ENCODE peak calls at places on chromosomes 6 and 20, in ten cellular contexts. X is cardiac fibroblast, K is A549, T is GM23338, Q is breast epithelium, G is Peyer's patch, O is Karpas-422, F is IMR-90, R is trophoblast cell, U is aorta. C is an unnamed sample.

GRCh38 chr20:34512266-34512954 is 3.8 kb upstream of the DYNLRB1 start:
- DNase-seq in X (peak), K (no peak), T (no peak), Q (no peak), G (no peak), O (no peak), F (peak), R (no peak), U (no peak), C (peak)

GRCh38 chr6:7630792-7631191 is 40.8 kb downstream of the SNRNP48 start:
- DNase-seq in X (no peak), K (no peak), T (peak), Q (no peak), G (no peak), O (no peak), F (no peak), R (no peak), U (no peak), C (no peak)

GRCh38 chr6:134830945-134831344 is 119.0 kb downstream of the ALDH8A1 start:
- DNase-seq in X (no peak), K (no peak), T (no peak), Q (no peak), G (no peak), O (no peak), F (no peak), R (no peak), U (no peak), C (no peak)

GRCh38 chr6:122399055-122399347 is 451 bp upstream of the HSF2 start:
- DNase-seq in X (no peak), K (no peak), T (no peak), Q (no peak), G (no peak), O (no peak), F (no peak), R (no peak), U (no peak), C (no peak)

GRCh38 chr6:47674673-47675072 is 23.7 kb upstream of the ADGRF4 start:
- DNase-seq in X (no peak), K (no peak), T (no peak), Q (no peak), G (no peak), O (no peak), F (no peak), R (peak), U (no peak), C (no peak)

GRCh38 chr6:34788111-34788510 is 3.8 kb upstream of the BLTP3A start:
- DNase-seq in X (no peak), K (no peak), T (no peak), Q (no peak), G (no peak), O (no peak), F (no peak), R (no peak), U (no peak), C (no peak)

GRCh38 chr6:166971271-166971670 is 14.9 kb upstream of the RNASET2 start:
- DNase-seq in X (no peak), K (no peak), T (no peak), Q (no peak), G (no peak), O (no peak), F (no peak), R (no peak), U (no peak), C (no peak)

GRCh38 chr6:150685860-150686259 is 86.2 kb downstream of the PLEKHG1 start:
- DNase-seq in X (peak), K (peak), T (peak), Q (no peak), G (peak), O (peak), F (peak), R (peak), U (no peak), C (no peak)

GRCh38 chr6:18668994-18669393 is 281.8 kb downstream of the RNF144B start:
- DNase-seq in X (no peak), K (no peak), T (no peak), Q (no peak), G (no peak), O (no peak), F (no peak), R (no peak), U (no peak), C (no peak)

GRCh38 chr20:34516874-34517542 is 786 bp downstream of the DYNLRB1 start:
- DNase-seq in X (peak), K (no peak), T (peak), Q (no peak), G (peak), O (peak), F (no peak), R (peak), U (no peak), C (no peak)

GRCh38 chr6:6900566-6901204 is 207.1 kb upstream of the RREB1 start:
- DNase-seq in X (no peak), K (no peak), T (no peak), Q (no peak), G (peak), O (no peak), F (no peak), R (no peak), U (no peak), C (no peak)

GRCh38 chr6:134162932-134163331 is 110.5 kb upstream of the SLC2A12 start:
- DNase-seq in X (no peak), K (peak), T (no peak), Q (no peak), G (peak), O (no peak), F (no peak), R (no peak), U (no peak), C (no peak)

GRCh38 chr6:28725890-28726348 is 197.9 kb downstream of the TRIM27 start:
- DNase-seq in X (peak), K (peak), T (peak), Q (no peak), G (no peak), O (no peak), F (peak), R (no peak), U (no peak), C (no peak)

GRCh38 chr6:158825951-158826306 is 6.8 kb upstream of the EZR start:
- DNase-seq in X (no peak), K (no peak), T (no peak), Q (no peak), G (no peak), O (no peak), F (peak), R (peak), U (no peak), C (no peak)
- H3K4me3 ChIP-seq in X (no peak), K (no peak), T (no peak), Q (no peak), G (no peak), O (no peak), F (no peak), R (no peak), U (no peak), C (no peak)

GRCh38 chr6:44275271-44275748 is 5.1 kb downstream of the TMEM151B start:
- DNase-seq in X (no peak), K (no peak), T (no peak), Q (no peak), G (no peak), O (no peak), F (no peak), R (no peak), U (no peak), C (no peak)

GRCh38 chr6:44277763-44278162 is 7.5 kb downstream of the TMEM151B start:
- DNase-seq in X (no peak), K (no peak), T (no peak), Q (no peak), G (no peak), O (no peak), F (no peak), R (no peak), U (no peak), C (no peak)

GRCh38 chr6:44276667-44277640 is 6.7 kb downstream of the TMEM151B start:
- DNase-seq in X (no peak), K (no peak), T (no peak), Q (no peak), G (no peak), O (no peak), F (no peak), R (no peak), U (no peak), C (no peak)

GRCh38 chr6:44278316-44278715 is 8.1 kb downstream of the TMEM151B start:
- DNase-seq in X (no peak), K (no peak), T (no peak), Q (no peak), G (no peak), O (no peak), F (no peak), R (no peak), U (no peak), C (no peak)

GRCh38 chr6:44275749-44276648 is 5.7 kb downstream of the TMEM151B start:
- DNase-seq in X (no peak), K (no peak), T (peak), Q (no peak), G (no peak), O (no peak), F (no peak), R (peak), U (no peak), C (no peak)
- H3K4me3 ChIP-seq in X (no peak), K (no peak), T (peak), Q (peak), G (peak), O (no peak), F (no peak), R (no peak), U (no peak), C (no peak)

GRCh38 chr20:23626040-23626620 is 11.6 kb downstream of the CST3 start:
- DNase-seq in X (peak), K (peak), T (no peak), Q (no peak), G (no peak), O (no peak), F (no peak), R (peak), U (no peak), C (no peak)

GRCh38 chr20:23625236-23625964 is 12.4 kb downstream of the CST3 start:
- DNase-seq in X (no peak), K (no peak), T (no peak), Q (no peak), G (no peak), O (no peak), F (no peak), R (peak), U (no peak), C (no peak)

GRCh38 chr20:23624307-23624706 is 13.4 kb downstream of the CST3 start:
- DNase-seq in X (peak), K (no peak), T (no peak), Q (no peak), G (no peak), O (no peak), F (no peak), R (no peak), U (no peak), C (no peak)

GRCh38 chr20:23623666-23624065 is 14.1 kb downstream of the CST3 start:
- DNase-seq in X (no peak), K (no peak), T (no peak), Q (no peak), G (no peak), O (no peak), F (no peak), R (no peak), U (no peak), C (no peak)

GRCh38 chr20:23622839-23623343 is 14.9 kb downstream of the CST3 start:
- DNase-seq in X (peak), K (peak), T (no peak), Q (no peak), G (peak), O (no peak), F (peak), R (peak), U (peak), C (peak)
- H3K4me3 ChIP-seq in X (peak), K (peak), T (no peak), Q (peak), G (no peak), O (no peak), F (peak), R (no peak), U (peak), C (peak)

GRCh38 chr20:59006864-59007757 is at the start of gene CTSZ:
- DNase-seq in X (peak), K (peak), T (peak), Q (peak), G (peak), O (peak), F (no peak), R (peak), U (peak), C (no peak)
- H3K4me3 ChIP-seq in X (peak), K (peak), T (peak), Q (peak), G (peak), O (peak), F (peak), R (peak), U (peak), C (peak)

C was measured in epithelial cell of proximal tubule.